ENCODE peak calls at places on chromosomes 5 and 9, in four cellular contexts. X, G, A and E are unnamed samples.
A peak's percentile ranks its signal among the peaks of the same experiment; 100 is the strongest.

GRCh38 chr5:61275841-61276240 is 56.2 kb upstream of the ZSWIM6 start:
- DNase-seq in A (peak; percentile 57), X (peak; percentile 15), G (no peak), E (peak; percentile 87)

GRCh38 chr9:69171517-69171916 is 2.6 kb upstream of the TJP2 start:
- DNase-seq in A (no peak), X (no peak), G (no peak), E (no peak)

GRCh38 chr9:4615251-4615650 is 46.8 kb upstream of the PLPP6 start:
- DNase-seq in X (no peak), A (peak; percentile 93), G (no peak), E (no peak)

GRCh38 chr9:37032713-37033112 is 1.4 kb downstream of the PAX5 start:
- DNase-seq in A (no peak), X (no peak), G (no peak), E (no peak)

GRCh38 chr5:45037927-45038326 is 229.2 kb downstream of the MRPS30 start:
- DNase-seq in X (no peak), A (no peak), G (no peak), E (no peak)

GRCh38 chr5:135211083-135211790 is 177.2 kb upstream of the PITX1 start:
- DNase-seq in X (no peak), G (no peak), A (no peak), E (no peak)

GRCh38 chr5:3862906-3863305 is 267.3 kb downstream of the IRX1 start:
- DNase-seq in G (no peak), X (no peak), A (no peak), E (no peak)

GRCh38 chr9:93669116-93669957 is 93.0 kb downstream of the PHF2 start:
- DNase-seq in X (no peak), A (no peak), G (no peak), E (no peak)

GRCh38 chr9:112367465-112367864 is 12.4 kb upstream of the HSDL2 start:
- DNase-seq in A (no peak), G (no peak), X (no peak), E (no peak)

GRCh38 chr5:53130206-53130605 is 20.6 kb upstream of the MOCS2 start:
- DNase-seq in A (no peak), G (no peak), X (no peak), E (no peak)

GRCh38 chr9:134057311-134057665 is 10.5 kb downstream of the BRD3 start:
- DNase-seq in A (no peak), G (no peak), X (no peak), E (no peak)